ENCODE peak calls at places on chromosomes 2 and 18, in five cellular contexts. T, P, F, Y and D are unnamed samples.

GRCh38 chr2:63058149-63058741 is 7.6 kb downstream of the OTX1 start:
- DNase-seq in T (no peak), P (no peak), F (no peak), Y (no peak), D (no peak)

GRCh38 chr18:3044931-3045698 is 32.2 kb upstream of the LPIN2 start:
- DNase-seq in T (no peak), P (no peak), F (no peak), Y (no peak), D (no peak)

GRCh38 chr18:42474577-42474976 is 519.5 kb downstream of the PIK3C3 start:
- DNase-seq in T (no peak), P (no peak), F (no peak), Y (no peak), D (no peak)

GRCh38 chr2:23604731-23605130 is 219.8 kb downstream of the KLHL29 start:
- DNase-seq in T (no peak), P (no peak), F (no peak), Y (no peak), D (no peak)

GRCh38 chr2:7011376-7012083 is 94.3 kb downstream of the RNF144A start:
- DNase-seq in T (no peak), P (no peak), F (peak; percentile 84), Y (no peak), D (no peak)

GRCh38 chr2:240296611-240297552 is 138.6 kb upstream of the GPC1 start:
- DNase-seq in T (no peak), P (no peak), F (no peak), Y (no peak), D (no peak)

GRCh38 chr18:72849671-72850070 is 18.1 kb downstream of the NETO1 start:
- DNase-seq in T (no peak), P (no peak), F (no peak), Y (no peak), D (no peak)

GRCh38 chr2:235521844-235522243 is 28.0 kb downstream of the AGAP1 start:
- DNase-seq in T (no peak), P (no peak), F (no peak), Y (no peak), D (no peak)

GRCh38 chr2:238596571-238597551 is 170.1 kb downstream of the ASB1 start:
- DNase-seq in T (no peak), P (no peak), F (peak; percentile 86), Y (no peak), D (no peak)

GRCh38 chr18:79200546-79201268 is 131.5 kb downstream of the ATP9B start:
- DNase-seq in T (peak; percentile 18), P (no peak), F (no peak), Y (peak; percentile 33), D (peak; percentile 2)

GRCh38 chr2:209579236-209579749 is 155.4 kb downstream of the MAP2 start:
- DNase-seq in T (no peak), P (peak; percentile 26), F (no peak), Y (no peak), D (no peak)

GRCh38 chr2:191869178-191869577 is 22.3 kb upstream of the CAVIN2 start:
- DNase-seq in T (no peak), P (peak; percentile 33), F (no peak), Y (no peak), D (no peak)

GRCh38 chr2:76296400-76296799 is 585.7 kb upstream of the GCFC2 start:
- DNase-seq in T (no peak), P (no peak), F (no peak), Y (no peak), D (no peak)

GRCh38 chr2:43060435-43061016 is 165.9 kb downstream of the ZFP36L2 start:
- DNase-seq in T (no peak), P (no peak), F (no peak), Y (no peak), D (no peak)

GRCh38 chr2:66445781-66446177 is 10.9 kb downstream of the MEIS1 start:
- DNase-seq in T (no peak), P (no peak), F (no peak), Y (no peak), D (no peak)

GRCh38 chr2:234251326-234252271 is 201.1 kb downstream of the SPP2 start:
- DNase-seq in T (no peak), P (no peak), F (peak; percentile 96), Y (no peak), D (no peak)